ENCODE peak calls at places on chromosomes 11 and 22, in seven cellular contexts. R, W, L, Y, P, H and E are unnamed samples.
A peak's percentile ranks its signal among the peaks of the same experiment; 100 is the strongest.

GRCh38 chr11:124078591-124078990 is 36.7 kb upstream of the VWA5A start:
- DNase-seq in L (no peak), W (no peak), P (no peak), R (no peak), Y (no peak), H (no peak), E (no peak)

GRCh38 chr22:23675502-23676415 is 15.1 kb upstream of the RGL4 start:
- DNase-seq in R (no peak), P (peak; percentile 19), Y (peak; percentile 85), H (no peak), L (no peak), W (no peak), E (no peak)

GRCh38 chr22:39097098-39098020 is at the start of gene APOBEC3H:
- DNase-seq in L (no peak), H (peak; percentile 83), P (no peak), Y (peak; percentile 44), R (no peak), W (no peak), E (no peak)

GRCh38 chr11:31655483-31655882 is 145.9 kb downstream of the ELP4 start:
- DNase-seq in P (no peak), W (peak; percentile 85), R (peak; percentile 15), L (no peak), Y (no peak), H (no peak), E (no peak)

GRCh38 chr11:117669616-117670015 is 127.4 kb downstream of the DSCAML1 start:
- DNase-seq in Y (no peak), P (no peak), H (no peak), W (no peak), L (no peak), R (no peak), E (no peak)

GRCh38 chr11:62652156-62653006 is 721 bp downstream of the INTS5 start:
- DNase-seq in R (no peak), W (no peak), P (no peak), Y (no peak), L (no peak), H (no peak), E (no peak)

GRCh38 chr11:70834984-70835560 is 417.3 kb downstream of the SHANK2 start:
- DNase-seq in W (no peak), L (no peak), P (no peak), Y (no peak), R (no peak), H (no peak), E (no peak)

GRCh38 chr11:105609341-105609781 is 512 bp upstream of the GRIA4 start:
- DNase-seq in R (peak; percentile 13), H (peak; percentile 75), P (peak; percentile 50), Y (no peak), W (peak; percentile 17), L (no peak), E (no peak)

GRCh38 chr11:45182902-45183301 is 36.5 kb downstream of the PRDM11 start:
- DNase-seq in P (no peak), H (no peak), R (peak; percentile 39), Y (no peak), L (no peak), W (peak; percentile 19), E (no peak)

GRCh38 chr22:47276219-47276843 is 513.9 kb downstream of the TBC1D22A start:
- DNase-seq in P (no peak), H (no peak), R (peak; percentile 56), W (no peak), Y (no peak), L (no peak), E (no peak)

GRCh38 chr22:42396621-42397331 is 35.4 kb downstream of the NFAM1 start:
- DNase-seq in H (peak; percentile 10), P (no peak), Y (no peak), L (no peak), W (no peak), R (no peak), E (peak; percentile 66)

GRCh38 chr11:64088159-64089026 is 52.7 kb downstream of the FLRT1 start:
- DNase-seq in W (no peak), H (no peak), P (no peak), Y (no peak), L (no peak), R (no peak), E (no peak)

GRCh38 chr11:12094872-12095800 is 15.3 kb upstream of the MICAL2 start:
- DNase-seq in Y (no peak), L (no peak), W (no peak), R (no peak), P (no peak), H (no peak), E (peak; percentile 3)

GRCh38 chr22:24091551-24092420 is 80.7 kb downstream of the CABIN1 start:
- DNase-seq in P (no peak), W (no peak), R (no peak), Y (no peak), L (no peak), H (no peak), E (peak; percentile 55)

GRCh38 chr11:86802601-86803051 is 2.3 kb downstream of the PRSS23 start:
- DNase-seq in P (peak; percentile 70), R (peak; percentile 66), W (peak; percentile 57), L (no peak), H (peak; percentile 56), Y (no peak), E (no peak)

GRCh38 chr11:19747634-19748280 is 35.1 kb downstream of the NAV2 start:
- DNase-seq in Y (no peak), W (no peak), P (no peak), H (no peak), R (no peak), L (no peak), E (no peak)

GRCh38 chr11:112881461-112881860 is 79.8 kb upstream of the NCAM1 start:
- DNase-seq in W (no peak), L (peak; percentile 68), P (peak; percentile 64), H (no peak), R (peak; percentile 18), Y (peak; percentile 85), E (peak; percentile 77)

GRCh38 chr22:38414009-38414395 is 41.0 kb downstream of the KCNJ4 start:
- DNase-seq in L (peak; percentile 14), P (no peak), R (no peak), W (no peak), Y (peak; percentile 45), H (no peak), E (no peak)

GRCh38 chr11:85809191-85809590 is 1.8 kb downstream of the SYTL2 start:
- DNase-seq in Y (no peak), P (no peak), R (no peak), L (no peak), H (no peak), W (no peak), E (no peak)

GRCh38 chr11:67268036-67268683 is 1.9 kb downstream of the GRK2 start:
- DNase-seq in W (no peak), Y (peak; percentile 57), H (peak; percentile 31), P (no peak), L (no peak), R (no peak), E (peak; percentile 54)
- H3K4me1 ChIP-seq in W (peaks cover 33% of the 10 kb centered on the region), Y (peaks cover 59% of the 10 kb centered on the region), H (peaks cover 57% of the 10 kb centered on the region), P (peaks cover 29% of the 10 kb centered on the region), L (peaks cover 21% of the 10 kb centered on the region), R (peaks cover 41% of the 10 kb centered on the region), E (peaks cover 72% of the 10 kb centered on the region)

GRCh38 chr11:35173011-35173511 is 34.1 kb downstream of the CD44 start:
- DNase-seq in W (peak; percentile 42), Y (no peak), L (no peak), P (peak; percentile 60), H (peak; percentile 79), R (peak; percentile 87), E (no peak)
- H3K27ac ChIP-seq in W (peak overlapping the region; percentile 76), Y (no peak overlapping the region), L (peak overlapping the region; percentile 0), P (no peak overlapping the region), H (peak overlapping the region; percentile 83), R (peak overlapping the region; percentile 11), E (peak overlapping the region; percentile 59)

GRCh38 chr11:43806976-43807375 is 73.7 kb upstream of the ALKBH3 start:
- DNase-seq in W (no peak), H (no peak), R (no peak), Y (no peak), P (no peak), L (no peak), E (no peak)
- H3K4me1 ChIP-seq in W (no peaks in the 10 kb centered on the region), H (no peaks in the 10 kb centered on the region), R (no peaks in the 10 kb centered on the region), Y (no peaks in the 10 kb centered on the region), P (no peaks in the 10 kb centered on the region), L (no peaks in the 10 kb centered on the region), E (no peaks in the 10 kb centered on the region)

DNA sequence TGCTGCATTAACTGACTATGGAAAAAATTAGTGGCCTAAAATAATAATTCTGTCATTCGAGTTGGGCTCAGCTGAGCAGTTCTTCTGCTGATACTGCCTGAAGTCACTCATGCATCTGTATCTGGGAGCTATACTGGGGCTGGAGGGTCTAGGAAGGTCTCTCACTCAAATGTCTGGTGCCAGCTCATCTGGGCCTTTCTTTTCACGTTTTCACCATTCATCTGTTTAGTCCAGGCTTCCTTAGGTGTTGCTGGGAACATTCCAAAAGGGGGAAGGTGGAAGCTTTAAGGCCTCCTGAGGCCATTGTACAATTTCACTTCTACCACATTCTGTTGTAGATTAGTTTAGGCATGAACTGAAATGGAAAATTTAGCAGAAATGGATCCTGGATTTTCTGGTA is 28.0 kb downstream of the YAP1 start:
- DNase-seq in Y (no peak), R (no peak), L (no peak), H (no peak), P (no peak), W (no peak), E (no peak)
- H3K27ac ChIP-seq in Y (peak overlapping the region; percentile 78), R (peak overlapping the region; percentile 84), L (peak overlapping the region; percentile 60), H (no peak overlapping the region), P (peak overlapping the region; percentile 25), W (peak overlapping the region; percentile 97), E (peak overlapping the region; percentile 69)